ENCODE peak calls at places on chromosomes 13 and 19, in eight cellular contexts. Y, N, X, U, W, P, O and J are unnamed samples.

GRCh38 chr13:82614086-82614485 is 1268.2 kb downstream of the SLITRK1 start:
- DNase-seq in U (no peak), P (no peak), X (no peak), Y (no peak), N (peak; percentile 29), O (no peak), W (no peak), J (no peak)

GRCh38 chr19:1512671-1513491 is at the start of gene ADAMTSL5:
- DNase-seq in W (peak; percentile 60), Y (peak; percentile 41), U (peak; percentile 69), N (peak; percentile 76), X (no peak), P (peak; percentile 48), O (peak; percentile 59), J (peak; percentile 84)

GRCh38 chr19:35889370-35890112 is 10.8 kb downstream of the NFKBID start:
- DNase-seq in W (no peak), U (no peak), X (no peak), Y (no peak), N (no peak), P (no peak), O (no peak), J (no peak)

GRCh38 chr13:70938462-70938861 is 830.2 kb upstream of the KLHL1 start:
- DNase-seq in W (no peak), N (no peak), O (no peak), P (no peak), Y (no peak), U (no peak), X (no peak), J (no peak)

GRCh38 chr19:13846533-13847032 is 30.4 kb upstream of the NANOS3 start:
- DNase-seq in X (peak; percentile 87), W (peak; percentile 88), O (peak; percentile 95), N (peak; percentile 89), U (peak; percentile 91), Y (peak; percentile 94), P (peak; percentile 100), J (peak; percentile 93)

GRCh38 chr19:35559781-35560180 is 3.7 kb downstream of the ATP4A start:
- DNase-seq in W (no peak), O (no peak), X (no peak), P (no peak), U (no peak), N (no peak), Y (no peak), J (no peak)

GRCh38 chr13:59531571-59532091 is 632.1 kb downstream of the DIAPH3 start:
- DNase-seq in U (peak; percentile 90), O (peak; percentile 77), Y (peak; percentile 87), X (peak; percentile 61), N (peak; percentile 51), W (peak; percentile 67), P (no peak), J (peak; percentile 40)

GRCh38 chr13:28719656-28720055 is 886 bp upstream of the SLC46A3 start:
- DNase-seq in Y (peak; percentile 70), X (no peak), P (no peak), W (no peak), N (peak; percentile 55), O (no peak), U (no peak), J (no peak)

GRCh38 chr13:29849071-29849541 is 1.3 kb downstream of the UBL3 start:
- DNase-seq in P (peak; percentile 49), N (peak; percentile 53), Y (peak; percentile 49), W (no peak), O (peak; percentile 40), X (peak; percentile 46), U (peak; percentile 20), J (peak; percentile 31)

GRCh38 chr19:3606690-3607289 is at the start of gene TBXA2R:
- DNase-seq in P (peak; percentile 32), U (peak; percentile 75), X (peak; percentile 55), O (peak; percentile 59), W (peak; percentile 64), Y (peak; percentile 66), N (no peak), J (peak; percentile 75)

GRCh38 chr19:11921852-11922495 is 2.9 kb upstream of the ZNF700 start:
- DNase-seq in N (no peak), O (no peak), Y (no peak), P (no peak), X (no peak), W (peak; percentile 30), U (no peak), J (no peak)

GRCh38 chr13:86085890-86086289 is 286.7 kb upstream of the SLITRK6 start:
- DNase-seq in N (no peak), W (no peak), O (peak; percentile 13), Y (no peak), P (no peak), U (no peak), X (no peak), J (no peak)

GRCh38 chr19:30214651-30215051 is 157.5 kb upstream of the ZNF536 start:
- DNase-seq in W (no peak), P (no peak), Y (no peak), X (no peak), O (peak; percentile 52), N (no peak), U (no peak), J (no peak)

GRCh38 chr13:28723806-28724205 is 5.0 kb upstream of the SLC46A3 start:
- DNase-seq in N (no peak), P (no peak), X (no peak), U (no peak), O (no peak), Y (no peak), W (no peak), J (no peak)

GRCh38 chr13:107252021-107252420 is 684.1 kb upstream of the ARGLU1 start:
- DNase-seq in Y (no peak), N (no peak), W (no peak), U (no peak), P (no peak), X (no peak), O (no peak), J (no peak)

GRCh38 chr19:49592486-49593232 is 1.7 kb downstream of the PRR12 start:
- DNase-seq in U (no peak), X (no peak), W (no peak), Y (no peak), N (peak; percentile 70), O (peak; percentile 55), P (peak; percentile 9), J (no peak)

DNA sequence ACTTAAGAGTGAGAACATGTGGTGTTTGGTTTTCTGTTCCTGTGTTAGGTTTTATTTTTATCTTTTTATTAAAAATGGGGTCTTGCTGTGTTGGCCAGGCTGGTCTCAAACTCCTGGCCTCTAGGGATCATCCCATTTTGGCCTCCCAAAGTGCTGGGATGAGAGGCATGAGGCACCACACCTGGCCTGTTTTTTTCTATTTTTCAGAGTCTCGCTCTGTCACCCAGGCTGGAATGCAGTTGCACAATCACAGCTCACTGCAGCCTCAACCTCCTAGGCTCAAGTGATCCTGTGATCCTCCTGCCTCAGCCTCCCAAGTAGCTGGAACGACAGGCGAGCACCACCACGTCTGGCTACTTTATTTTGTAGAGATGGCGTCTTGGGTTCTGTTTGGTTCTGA is 7.6 kb downstream of the ZNF574 start:
- DNase-seq in U (no peak), X (no peak), N (no peak), O (no peak), W (no peak), P (no peak), Y (no peak), J (no peak)
- H3K36me3 ChIP-seq in U (peaks cover 46% of the 10 kb centered on the region), X (peaks cover 33% of the 10 kb centered on the region), N (peaks cover 24% of the 10 kb centered on the region), O (peaks cover 15% of the 10 kb centered on the region), W (peaks cover 45% of the 10 kb centered on the region), P (peaks cover 12% of the 10 kb centered on the region), Y (peaks cover 28% of the 10 kb centered on the region), J (peaks cover 16% of the 10 kb centered on the region)

GRCh38 chr13:46373623-46374022 is 13.4 kb downstream of the RUBCNL start:
- DNase-seq in X (no peak), W (no peak), U (no peak), N (no peak), O (no peak), Y (no peak), P (no peak), J (peak; percentile 51)
- H3K36me3 ChIP-seq in X (no peaks in the 10 kb centered on the region), W (no peaks in the 10 kb centered on the region), U (no peaks in the 10 kb centered on the region), N (no peaks in the 10 kb centered on the region), O (no peaks in the 10 kb centered on the region), Y (no peaks in the 10 kb centered on the region), P (no peaks in the 10 kb centered on the region), J (no peaks in the 10 kb centered on the region)

DNA sequence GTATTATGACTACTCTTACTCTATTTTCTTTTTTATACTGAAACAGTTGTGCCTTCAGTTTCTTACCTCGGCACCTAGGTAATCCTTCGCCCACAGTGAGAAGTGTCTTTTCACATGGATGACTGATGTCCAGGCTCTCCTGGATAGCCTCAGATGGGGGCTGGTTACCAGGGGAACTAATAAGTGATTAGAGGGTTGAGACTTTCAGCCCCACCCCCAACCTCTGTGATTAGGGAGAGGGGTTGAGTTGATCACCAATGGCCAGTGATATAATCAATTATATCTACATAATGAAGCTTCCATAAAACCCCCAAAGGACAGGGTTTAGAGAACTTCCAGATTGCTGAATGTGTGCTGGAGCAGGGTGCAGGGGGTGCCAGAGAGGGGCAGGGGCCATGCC is 43.0 kb upstream of the GPR183 start:
- DNase-seq in Y (no peak), X (no peak), P (no peak), N (no peak), U (no peak), W (no peak), O (no peak), J (no peak)
- H3K36me3 ChIP-seq in Y (no peaks in the 10 kb centered on the region), X (peaks cover 15% of the 10 kb centered on the region), P (peaks cover 8% of the 10 kb centered on the region), N (peaks cover 4% of the 10 kb centered on the region), U (peaks cover 65% of the 10 kb centered on the region), W (peaks cover 71% of the 10 kb centered on the region), O (no peaks in the 10 kb centered on the region), J (peaks cover 1% of the 10 kb centered on the region)

GRCh38 chr13:110412132-110412912 is 105.2 kb downstream of the COL4A2 start:
- DNase-seq in Y (peak; percentile 99), N (peak; percentile 97), O (peak; percentile 92), X (peak; percentile 82), W (peak; percentile 74), P (peak; percentile 22), U (peak; percentile 91), J (peak; percentile 82)

GRCh38 chr13:110410000-110410399 is 102.9 kb downstream of the COL4A2 start:
- DNase-seq in X (no peak), N (no peak), W (no peak), P (no peak), O (no peak), Y (no peak), U (no peak), J (no peak)

GRCh38 chr13:110409581-110409992 is 102.5 kb downstream of the COL4A2 start:
- DNase-seq in N (peak; percentile 66), W (no peak), U (peak; percentile 60), P (no peak), O (peak; percentile 74), Y (peak; percentile 93), X (no peak), J (no peak)

GRCh38 chr13:110410906-110411305 is 103.8 kb downstream of the COL4A2 start:
- DNase-seq in P (no peak), W (no peak), O (no peak), U (no peak), N (no peak), X (no peak), Y (no peak), J (no peak)

GRCh38 chr13:110411316-110412105 is 104.4 kb downstream of the COL4A2 start:
- DNase-seq in X (no peak), N (no peak), U (no peak), O (no peak), W (no peak), Y (no peak), P (no peak), J (no peak)
- H3K36me3 ChIP-seq in X (peaks cover 5% of the 10 kb centered on the region), N (no peaks in the 10 kb centered on the region), U (peaks cover 7% of the 10 kb centered on the region), O (no peaks in the 10 kb centered on the region), W (no peaks in the 10 kb centered on the region), Y (peaks cover 3% of the 10 kb centered on the region), P (no peaks in the 10 kb centered on the region), J (no peaks in the 10 kb centered on the region)